ENCODE peak calls at places on chromosomes 11 and 22, in nine cellular contexts. O is adrenal gland; W is cardiac muscle cell; Z is GM23338; D is Peyer's patch; T is MM.1S; E is sigmoid colon; N is effector memory CD4-positive, alpha-beta T cell; A is upper lobe of left lung. C is an unnamed sample.

GRCh38 chr22:18077087-18077638 is 627 bp upstream of the PEX26 start:
- DNase-seq in E (no peak), N (no peak), D (no peak), T (no peak), Z (no peak), A (no peak), O (no peak), W (no peak), C (no peak)

GRCh38 chr11:9577551-9577950 is 4.1 kb downstream of the WEE1 start:
- DNase-seq in D (no peak), T (peak; percentile 52), Z (no peak), O (no peak), W (peak; percentile 67), E (no peak), A (no peak), N (no peak), C (no peak)

GRCh38 chr11:45918331-45918941 is 759 bp upstream of the PEX16 start:
- DNase-seq in N (peak; percentile 44), W (peak; percentile 80), O (peak; percentile 88), A (peak; percentile 93), E (peak; percentile 94), Z (peak; percentile 82), D (peak; percentile 86), T (peak; percentile 75), C (peak; percentile 85)

GRCh38 chr11:126115820-126116319 is 53.2 kb upstream of the CDON start:
- DNase-seq in T (no peak), W (peak; percentile 81), A (peak; percentile 88), D (no peak), O (no peak), N (no peak), E (peak; percentile 92), Z (peak; percentile 39), C (peak; percentile 61)

GRCh38 chr11:114036156-114036811 is 23.2 kb upstream of the ZBTB16 start:
- DNase-seq in W (peak; percentile 91), A (peak; percentile 92), O (peak; percentile 92), E (peak; percentile 95), D (peak; percentile 62), T (peak; percentile 58), N (peak; percentile 28), Z (peak; percentile 94), C (peak; percentile 88)

GRCh38 chr11:72037554-72038311 is 39.0 kb downstream of the IL18BP start:
- DNase-seq in W (no peak), O (no peak), N (no peak), D (no peak), Z (no peak), A (no peak), T (no peak), E (no peak), C (peak; percentile 31)

GRCh38 chr11:124793466-124794278 is 6.5 kb downstream of the MSANTD2 start:
- DNase-seq in A (no peak), W (peak; percentile 66), E (no peak), T (peak; percentile 78), O (peak; percentile 29), Z (peak; percentile 90), D (no peak), N (no peak), C (no peak)

GRCh38 chr11:945986-946385 is 20.3 kb downstream of the AP2A2 start:
- DNase-seq in W (peak; percentile 74), O (no peak), Z (peak; percentile 91), E (no peak), A (no peak), D (no peak), N (no peak), T (no peak), C (no peak)

DNA sequence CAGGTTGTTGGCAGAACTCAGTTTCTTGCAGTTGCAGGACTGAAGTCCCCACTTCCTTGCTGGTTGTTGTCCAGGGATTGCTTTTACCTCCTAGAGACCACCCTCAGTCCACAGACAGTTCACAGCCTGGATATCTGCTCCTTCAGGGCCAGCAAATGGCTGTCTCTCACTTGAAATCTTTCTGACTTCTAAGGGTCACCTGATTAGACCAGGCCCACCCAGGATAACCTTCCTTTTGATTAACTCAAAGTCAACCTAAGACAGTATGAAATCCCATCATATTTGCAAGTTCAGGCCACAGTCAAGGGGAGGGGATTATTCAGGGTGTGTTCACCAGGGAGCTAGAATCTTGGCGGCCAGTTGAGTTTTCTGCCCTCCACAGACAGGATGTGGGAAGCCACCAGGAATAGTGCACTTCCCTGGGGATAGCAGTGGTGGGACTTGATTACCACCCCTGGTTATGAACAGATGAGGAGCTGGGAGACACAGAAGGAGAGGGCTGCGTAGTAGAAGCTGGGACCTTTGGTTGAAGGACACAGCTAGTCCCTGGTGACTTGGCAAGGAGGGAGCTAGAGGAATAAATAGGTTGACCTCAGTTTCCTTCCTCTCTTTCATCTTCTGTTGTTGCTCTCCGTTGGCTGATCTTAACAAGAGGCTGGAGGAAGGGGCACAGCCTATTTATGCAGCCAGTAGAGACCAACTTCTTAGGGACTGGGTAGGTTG is 33.4 kb downstream of the MIAT start:
- DNase-seq in Z (no peak), E (no peak), N (no peak), W (no peak), T (no peak), O (no peak), A (no peak), D (no peak), C (no peak)
- H3K36me3 ChIP-seq in Z (no peaks in the 10 kb centered on the region), E (no peaks in the 10 kb centered on the region), N (peaks cover 22% of the 10 kb centered on the region), W (no peaks in the 10 kb centered on the region), T (no peaks in the 10 kb centered on the region), O (no peaks in the 10 kb centered on the region), A (no peaks in the 10 kb centered on the region), D (peaks cover 21% of the 10 kb centered on the region), C (no peaks in the 10 kb centered on the region)

DNA sequence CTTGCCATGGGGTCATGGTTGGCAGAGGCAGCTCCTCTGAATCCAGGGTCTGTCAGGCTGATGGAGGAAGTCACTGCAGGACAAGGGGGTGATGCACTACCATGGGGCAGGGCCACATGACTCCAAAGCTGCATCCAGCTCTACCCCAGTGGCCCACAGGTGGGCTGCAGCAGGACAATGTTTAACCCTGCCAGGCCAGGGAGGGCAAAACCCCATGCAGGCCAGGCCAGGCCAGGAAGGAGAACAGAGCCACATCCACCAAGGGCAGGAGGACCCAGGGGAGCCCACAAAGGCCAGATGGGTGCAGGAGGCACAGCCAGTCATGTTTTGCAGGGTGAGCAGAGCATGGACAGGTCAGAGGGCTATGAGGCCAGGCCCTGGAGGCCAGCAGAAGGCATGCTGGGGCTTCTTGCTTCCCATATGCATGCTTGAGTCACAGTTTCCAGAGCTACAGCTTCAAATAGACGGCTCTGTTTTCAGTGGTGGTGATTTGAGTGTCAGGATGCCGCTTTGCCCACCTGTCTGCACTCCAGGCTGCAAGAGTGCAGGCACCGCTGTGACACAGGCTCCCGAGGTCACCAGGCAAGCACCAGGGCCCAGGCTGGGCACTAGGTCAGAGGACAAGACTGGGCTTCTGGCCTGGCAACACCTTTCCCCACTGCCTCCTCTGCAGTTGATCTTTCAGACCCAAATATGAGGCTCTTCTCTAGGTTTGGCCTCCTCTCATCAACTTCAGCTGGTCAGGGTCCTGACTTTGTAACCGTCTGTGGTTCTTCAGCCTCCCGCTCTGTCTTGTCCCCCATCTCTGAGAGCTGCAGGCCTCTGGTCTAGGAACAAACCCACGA is 22.9 kb downstream of the RSPH14 start:
- DNase-seq in Z (no peak), W (no peak), A (no peak), O (no peak), N (no peak), E (no peak), D (no peak), T (no peak), C (no peak)
- H3K27ac ChIP-seq in Z (no peak overlapping the region), W (no peak overlapping the region), A (no peak overlapping the region), O (no peak overlapping the region), N (peak overlapping the region; percentile 61), E (peak overlapping the region; percentile 28), D (no peak overlapping the region), T (no peak overlapping the region), C (no peak overlapping the region)

GRCh38 chr22:39078329-39078728 is 1.3 kb downstream of the APOBEC3G start:
- DNase-seq in T (no peak), E (no peak), Z (no peak), D (no peak), O (no peak), W (no peak), N (no peak), A (no peak), C (peak; percentile 46)
- H3K4me3 ChIP-seq in T (peak overlapping the region; percentile 91), E (no peak overlapping the region), Z (no peak overlapping the region), D (no peak overlapping the region), O (no peak overlapping the region), W (no peak overlapping the region), N (peak overlapping the region; percentile 57), A (no peak overlapping the region), C (no peak overlapping the region)

GRCh38 chr11:91653091-91653754 is 571.4 kb upstream of the FAT3 start:
- DNase-seq in W (no peak), E (peak; percentile 61), O (no peak), Z (no peak), D (no peak), A (peak; percentile 22), N (no peak), T (no peak), C (no peak)
- H3K36me3 ChIP-seq in W (no peaks in the 10 kb centered on the region), E (no peaks in the 10 kb centered on the region), O (no peaks in the 10 kb centered on the region), Z (no peaks in the 10 kb centered on the region), D (no peaks in the 10 kb centered on the region), A (no peaks in the 10 kb centered on the region), N (no peaks in the 10 kb centered on the region), T (no peaks in the 10 kb centered on the region), C (no peaks in the 10 kb centered on the region)